ENCODE peak calls at places on chromosomes 16 and 17, in four cellular contexts. One of them, this sample, is unnamed.
A peak's percentile ranks its signal among the peaks of the same experiment; 100 is the strongest.

GRCh38 chr16:24499193-24499814 is 40.1 kb upstream of the RBBP6 start:
- DNase-seq in adrenal gland: no peak
- DNase-seq in NB4: peak; percentile 62
- DNase-seq in IMR-90: peak; percentile 11
- DNase-seq in this sample: no peak

GRCh38 chr16:19085679-19086200 is 18.3 kb downstream of the COQ7 start:
- DNase-seq in IMR-90: no peak
- DNase-seq in adrenal gland: peak; percentile 27
- DNase-seq in NB4: peak; percentile 23
- DNase-seq in this sample: no peak

GRCh38 chr17:54968954-54969400 is 412 bp downstream of the STXBP4 start:
- DNase-seq in adrenal gland: peak; percentile 46
- DNase-seq in NB4: peak; percentile 46
- DNase-seq in IMR-90: peak; percentile 50
- DNase-seq in this sample: peak; percentile 24

GRCh38 chr17:80252871-80253270 is 7.8 kb upstream of the RNF213 start:
- DNase-seq in IMR-90: no peak
- DNase-seq in adrenal gland: peak; percentile 65
- DNase-seq in NB4: peak; percentile 23
- DNase-seq in this sample: peak; percentile 71

GRCh38 chr16:74448990-74449389 is 27.7 kb upstream of the CLEC18B start:
- DNase-seq in IMR-90: peak; percentile 95
- DNase-seq in NB4: no peak
- DNase-seq in adrenal gland: peak; percentile 72
- DNase-seq in this sample: no peak

GRCh38 chr17:17877548-17878358 is 41.0 kb upstream of the SREBF1 start:
- DNase-seq in adrenal gland: peak; percentile 92
- DNase-seq in IMR-90: peak; percentile 90
- DNase-seq in NB4: no peak
- DNase-seq in this sample: peak; percentile 87

GRCh38 chr16:66457888-66458287 is 30.8 kb downstream of the BEAN1 start:
- DNase-seq in adrenal gland: no peak
- DNase-seq in IMR-90: peak; percentile 5
- DNase-seq in NB4: no peak
- DNase-seq in this sample: no peak

GRCh38 chr17:29004081-29004692 is 1.6 kb downstream of the SEZ6 start:
- DNase-seq in NB4: peak; percentile 35
- DNase-seq in IMR-90: peak; percentile 33
- DNase-seq in adrenal gland: peak; percentile 64
- DNase-seq in this sample: no peak

GRCh38 chr16:27198451-27199234 is 4.7 kb upstream of the KDM8 start:
- DNase-seq in NB4: peak; percentile 59
- DNase-seq in IMR-90: no peak
- DNase-seq in adrenal gland: no peak
- DNase-seq in this sample: no peak

GRCh38 chr16:84928679-84929420 is 82.5 kb downstream of the ZDHHC7 start:
- DNase-seq in IMR-90: peak; percentile 39
- DNase-seq in NB4: no peak
- DNase-seq in adrenal gland: peak; percentile 81
- DNase-seq in this sample: no peak

GRCh38 chr16:81780350-81780749 is 1.3 kb downstream of the PLCG2 start:
- DNase-seq in adrenal gland: no peak
- DNase-seq in NB4: no peak
- DNase-seq in IMR-90: no peak
- DNase-seq in this sample: no peak

DNA sequence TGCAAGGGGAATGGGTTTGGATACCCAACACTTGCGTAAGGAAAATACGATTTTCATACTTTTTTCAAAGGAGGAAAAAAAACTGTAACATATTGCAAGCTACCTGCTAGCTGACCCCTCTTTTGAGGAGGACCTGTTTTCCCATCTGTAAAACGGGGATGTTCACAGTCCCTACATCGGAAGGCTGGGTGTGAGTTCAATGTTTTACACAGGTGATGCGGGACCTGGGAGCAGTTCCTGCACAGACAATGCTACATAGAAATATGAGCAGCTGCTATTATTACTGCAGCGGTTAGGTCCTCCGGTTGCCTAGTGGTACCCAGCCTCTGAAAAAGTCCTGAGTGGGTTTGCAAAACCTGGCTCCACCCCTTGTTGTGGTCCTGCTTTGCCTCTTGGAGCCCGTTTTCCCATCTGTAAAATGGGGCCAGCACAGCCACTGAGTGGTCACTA is 3.5 kb downstream of the SOCS1 start:
- DNase-seq in adrenal gland: no peak
- DNase-seq in NB4: no peak
- DNase-seq in IMR-90: no peak
- DNase-seq in this sample: no peak
- TF ChIP-seq POLR2A in adrenal gland: no peak
- TF ChIP-seq POLR2A in NB4: no peak
- TF ChIP-seq POLR2A in IMR-90: no peak
- TF ChIP-seq POLR2A in this sample: no peak

GRCh38 chr16:88787579-88788314 is 2.7 kb upstream of the PIEZO1 start:
- DNase-seq in adrenal gland: no peak
- DNase-seq in NB4: no peak
- DNase-seq in IMR-90: no peak
- DNase-seq in this sample: no peak

GRCh38 chr16:88783391-88784073 is 1.5 kb downstream of the PIEZO1 start:
- DNase-seq in IMR-90: peak; percentile 33
- DNase-seq in adrenal gland: no peak
- DNase-seq in NB4: peak; percentile 74
- DNase-seq in this sample: peak; percentile 65

GRCh38 chr16:88784856-88785105 is 239 bp downstream of the PIEZO1 start:
- DNase-seq in IMR-90: no peak
- DNase-seq in adrenal gland: no peak
- DNase-seq in NB4: no peak
- DNase-seq in this sample: no peak

GRCh38 chr16:88784074-88784855 is 755 bp downstream of the PIEZO1 start:
- DNase-seq in adrenal gland: peak; percentile 69
- DNase-seq in NB4: peak; percentile 82
- DNase-seq in IMR-90: peak; percentile 72
- DNase-seq in this sample: peak; percentile 71

GRCh38 chr16:88785106-88785924 is at the start of gene PIEZO1:
- DNase-seq in NB4: peak; percentile 79
- DNase-seq in adrenal gland: peak; percentile 70
- DNase-seq in IMR-90: peak; percentile 52
- DNase-seq in this sample: peak; percentile 61
- TF ChIP-seq POLR2A in NB4: peak; percentile 48
- TF ChIP-seq POLR2A in adrenal gland: peak; percentile 39
- TF ChIP-seq POLR2A in IMR-90: peak; percentile 94
- TF ChIP-seq POLR2A in this sample: peak; percentile 46

GRCh38 chr17:4531988-4532736 is 23.0 kb downstream of the MYBBP1A start:
- DNase-seq in NB4: no peak
- DNase-seq in IMR-90: no peak
- DNase-seq in adrenal gland: no peak
- DNase-seq in this sample: no peak

GRCh38 chr17:4534515-4534914 is 20.7 kb downstream of the MYBBP1A start:
- DNase-seq in IMR-90: no peak
- DNase-seq in adrenal gland: no peak
- DNase-seq in NB4: peak; percentile 26
- DNase-seq in this sample: no peak

GRCh38 chr17:4534928-4535666 is 20.1 kb downstream of the MYBBP1A start:
- DNase-seq in adrenal gland: no peak
- DNase-seq in IMR-90: no peak
- DNase-seq in NB4: peak; percentile 39
- DNase-seq in this sample: no peak

GRCh38 chr17:4532860-4533521 is 22.2 kb downstream of the MYBBP1A start:
- DNase-seq in adrenal gland: no peak
- DNase-seq in IMR-90: no peak
- DNase-seq in NB4: no peak
- DNase-seq in this sample: no peak

GRCh38 chr17:4533522-4534502 is 21.4 kb downstream of the MYBBP1A start:
- DNase-seq in adrenal gland: no peak
- DNase-seq in NB4: peak; percentile 26
- DNase-seq in IMR-90: no peak
- DNase-seq in this sample: no peak
- TF ChIP-seq POLR2A in adrenal gland: no peak
- TF ChIP-seq POLR2A in NB4: no peak
- TF ChIP-seq POLR2A in IMR-90: no peak
- TF ChIP-seq POLR2A in this sample: no peak

DNA sequence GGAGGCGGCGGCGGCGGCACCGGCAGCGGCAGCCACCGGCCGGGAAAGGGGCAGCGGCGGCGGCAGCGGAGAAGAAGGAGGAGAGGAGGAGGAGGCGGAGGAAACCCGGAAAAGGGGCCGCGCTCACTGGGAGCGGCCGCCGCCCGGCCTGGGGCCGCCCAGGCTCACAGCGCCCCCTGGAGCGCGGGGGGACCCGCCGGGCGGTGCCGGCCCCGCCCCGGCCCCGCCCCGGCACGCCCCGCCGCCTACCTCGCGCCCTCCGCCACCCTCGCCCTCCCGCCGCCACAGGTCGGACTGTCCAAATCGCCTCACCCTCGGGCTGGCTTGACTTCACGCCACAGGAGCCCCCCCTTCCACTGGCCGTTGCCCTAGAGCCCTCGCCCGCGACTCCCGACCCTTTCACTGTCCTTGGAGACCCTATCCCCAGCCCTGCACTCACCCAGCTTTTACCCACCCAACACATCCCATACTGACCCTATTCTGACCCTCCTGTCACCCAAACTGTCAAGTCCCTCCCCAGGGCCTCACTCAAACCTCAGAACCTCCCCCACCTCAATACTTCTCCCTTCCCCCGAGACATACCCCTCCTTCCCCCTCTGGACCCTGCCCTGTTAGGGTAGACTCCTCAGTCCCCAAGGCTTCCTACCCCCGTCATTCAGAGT is at the start of gene CSNK2A2:
- DNase-seq in adrenal gland: peak; percentile 63
- DNase-seq in NB4: peak; percentile 85
- DNase-seq in IMR-90: peak; percentile 56
- DNase-seq in this sample: peak; percentile 51
- TF ChIP-seq POLR2A in adrenal gland: peak; percentile 35
- TF ChIP-seq POLR2A in NB4: no peak
- TF ChIP-seq POLR2A in IMR-90: peak; percentile 23
- TF ChIP-seq POLR2A in this sample: no peak

DNA sequence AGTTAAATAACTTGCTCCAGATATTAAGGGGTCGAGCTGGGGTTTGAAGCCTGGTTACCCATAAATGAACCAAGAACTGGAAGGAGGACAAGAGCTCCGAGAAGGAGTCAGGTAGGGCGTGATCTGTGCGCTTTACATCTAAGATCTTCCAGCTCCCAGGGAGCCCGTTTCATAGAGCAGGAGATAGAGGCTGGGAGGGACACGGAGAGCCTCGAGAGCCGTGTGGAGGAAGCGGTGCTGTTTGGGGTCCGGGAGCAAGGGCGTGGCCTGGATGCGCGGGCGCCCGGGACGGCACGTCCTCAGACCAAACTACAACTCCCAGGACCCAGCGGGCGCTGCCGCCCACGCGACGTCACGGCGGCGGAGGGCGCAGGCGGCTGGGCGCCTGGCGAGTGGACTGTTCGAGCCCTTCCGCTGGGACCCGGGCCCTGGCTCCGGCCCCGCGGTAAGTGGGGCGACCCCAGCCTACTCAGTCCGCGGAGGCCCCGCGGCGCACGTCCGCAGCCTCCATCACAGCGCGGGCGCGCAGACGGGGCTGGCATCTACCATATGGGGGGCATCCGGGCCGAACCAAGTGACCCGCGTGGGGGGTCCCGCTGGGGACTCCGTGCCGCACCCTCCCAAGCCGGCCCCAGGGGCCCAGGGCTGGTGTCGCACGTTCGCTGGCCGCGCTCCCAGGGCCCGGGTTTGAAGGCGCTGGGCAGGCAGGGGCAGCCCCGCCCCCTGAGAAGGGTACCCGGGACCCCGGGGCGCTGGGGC is at the start of gene BCKDK:
- DNase-seq in IMR-90: peak; percentile 60
- DNase-seq in adrenal gland: peak; percentile 68
- DNase-seq in NB4: peak; percentile 88
- DNase-seq in this sample: peak; percentile 39
- TF ChIP-seq POLR2A in IMR-90: no peak
- TF ChIP-seq POLR2A in adrenal gland: peak; percentile 31
- TF ChIP-seq POLR2A in NB4: peak; percentile 63
- TF ChIP-seq POLR2A in this sample: peak; percentile 54

GRCh38 chr17:82103588-82104451 is 5.8 kb upstream of the FASN start:
- DNase-seq in adrenal gland: peak; percentile 90
- DNase-seq in IMR-90: no peak
- DNase-seq in NB4: peak; percentile 11
- DNase-seq in this sample: peak; percentile 93
- TF ChIP-seq POLR2A in adrenal gland: no peak
- TF ChIP-seq POLR2A in IMR-90: no peak
- TF ChIP-seq POLR2A in NB4: no peak
- TF ChIP-seq POLR2A in this sample: peak; percentile 53

DNA sequence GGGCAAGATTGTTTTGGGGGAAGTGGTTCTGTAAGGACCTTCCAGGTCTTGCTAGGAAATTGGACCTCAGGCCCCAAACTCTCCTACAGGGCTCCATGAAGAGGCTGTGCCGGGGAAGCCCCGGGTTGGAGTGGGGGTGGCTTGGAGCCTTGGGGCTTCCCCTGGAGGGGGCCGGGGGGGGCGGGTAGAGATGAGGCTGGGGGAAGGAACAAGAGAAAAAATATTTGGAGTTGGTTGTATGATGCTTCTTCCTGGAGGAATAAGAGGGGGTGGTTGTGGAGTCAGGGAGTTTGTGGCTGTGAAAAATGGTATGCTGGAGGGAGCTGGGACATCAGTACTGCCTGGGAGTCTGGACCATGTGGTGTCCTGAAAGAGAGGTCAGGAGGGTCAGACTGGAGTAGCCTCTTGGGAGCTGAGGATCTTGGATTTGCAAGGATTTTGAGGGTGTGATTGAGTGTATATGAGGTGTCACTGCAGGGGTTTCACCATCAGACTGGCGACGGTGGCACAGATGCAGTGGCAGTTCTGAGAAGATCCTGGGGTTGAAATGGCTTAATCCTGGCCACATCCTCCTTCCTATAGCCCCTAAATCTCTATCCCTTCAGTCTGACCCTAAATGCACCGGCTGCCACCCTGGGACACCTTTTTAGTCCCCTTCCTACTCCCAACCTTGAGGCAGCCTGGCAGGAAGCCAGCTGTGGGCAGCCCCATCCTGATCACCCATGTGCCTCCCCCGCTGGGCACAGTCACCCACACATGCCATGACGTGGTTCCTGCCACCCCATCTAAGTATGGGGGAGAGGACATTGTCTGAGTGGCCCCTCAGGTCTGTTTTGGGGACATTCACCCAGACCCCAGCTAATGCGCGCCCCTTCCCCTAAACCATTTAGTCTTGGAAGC is 10.9 kb downstream of the RARA start:
- DNase-seq in NB4: peak; percentile 49
- DNase-seq in IMR-90: no peak
- DNase-seq in adrenal gland: no peak
- DNase-seq in this sample: no peak
- TF ChIP-seq POLR2A in NB4: no peak
- TF ChIP-seq POLR2A in IMR-90: no peak
- TF ChIP-seq POLR2A in adrenal gland: no peak
- TF ChIP-seq POLR2A in this sample: no peak

GRCh38 chr16:57388359-57389086 is 16.0 kb upstream of the CCL17 start:
- DNase-seq in adrenal gland: no peak
- DNase-seq in NB4: no peak
- DNase-seq in IMR-90: no peak
- DNase-seq in this sample: no peak
- TF ChIP-seq POLR2A in adrenal gland: no peak
- TF ChIP-seq POLR2A in NB4: no peak
- TF ChIP-seq POLR2A in IMR-90: no peak
- TF ChIP-seq POLR2A in this sample: no peak

DNA sequence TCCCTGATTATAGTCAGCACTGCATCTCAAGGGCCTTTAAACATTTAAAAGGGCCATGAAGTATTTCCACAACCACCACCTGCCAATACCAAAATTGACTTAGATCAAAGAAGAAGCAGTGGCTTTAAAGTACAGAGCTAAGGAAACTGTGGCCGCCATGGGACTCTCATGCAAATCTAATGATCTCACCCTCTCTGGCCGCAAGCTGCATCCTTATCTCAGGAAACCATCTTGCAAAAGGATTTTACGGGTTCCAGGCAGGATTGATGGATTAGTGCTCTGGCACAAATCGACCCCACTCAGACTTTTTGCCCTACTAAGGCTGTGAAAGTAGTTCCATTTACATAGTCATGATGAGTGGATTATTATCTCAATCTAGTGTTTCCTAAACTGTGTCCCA is 22.6 kb downstream of the CDRT4 start:
- DNase-seq in IMR-90: no peak
- DNase-seq in NB4: peak; percentile 15
- DNase-seq in adrenal gland: no peak
- DNase-seq in this sample: no peak
- TF ChIP-seq POLR2A in IMR-90: no peak
- TF ChIP-seq POLR2A in NB4: no peak
- TF ChIP-seq POLR2A in adrenal gland: no peak
- TF ChIP-seq POLR2A in this sample: no peak